ENCODE peak calls at places on chromosomes 6 and 20, in four cellular contexts. J, A, K and T are unnamed samples.

GRCh38 chr6:129163551-129163950 is 280.6 kb downstream of the LAMA2 start:
- DNase-seq in J (no peak), A (no peak), K (no peak), T (no peak)

GRCh38 chr20:48861444-48861843 is 33.6 kb upstream of the PREX1 start:
- DNase-seq in J (no peak), A (no peak), K (no peak), T (no peak)

GRCh38 chr20:18987781-18988360 is 174.3 kb downstream of the SCP2D1 start:
- DNase-seq in J (no peak), A (no peak), K (no peak), T (no peak)

GRCh38 chr6:108165714-108166663 is at the start of gene NR2E1:
- DNase-seq in J (peak; percentile 3), A (peak; percentile 84), K (no peak), T (no peak)

GRCh38 chr6:128071212-128071611 is 170.4 kb upstream of the THEMIS start:
- DNase-seq in J (no peak), A (no peak), K (no peak), T (no peak)

GRCh38 chr20:19974621-19975435 is 42.3 kb upstream of the NAA20 start:
- DNase-seq in J (peak; percentile 77), A (no peak), K (no peak), T (peak; percentile 73)

GRCh38 chr6:107153061-107153460 is 37.7 kb upstream of the BEND3 start:
- DNase-seq in J (no peak), A (no peak), K (no peak), T (no peak)

GRCh38 chr20:14142171-14142570 is 146.9 kb downstream of the MACROD2 start:
- DNase-seq in J (peak; percentile 79), A (peak; percentile 88), K (peak; percentile 22), T (peak; percentile 5)

DNA sequence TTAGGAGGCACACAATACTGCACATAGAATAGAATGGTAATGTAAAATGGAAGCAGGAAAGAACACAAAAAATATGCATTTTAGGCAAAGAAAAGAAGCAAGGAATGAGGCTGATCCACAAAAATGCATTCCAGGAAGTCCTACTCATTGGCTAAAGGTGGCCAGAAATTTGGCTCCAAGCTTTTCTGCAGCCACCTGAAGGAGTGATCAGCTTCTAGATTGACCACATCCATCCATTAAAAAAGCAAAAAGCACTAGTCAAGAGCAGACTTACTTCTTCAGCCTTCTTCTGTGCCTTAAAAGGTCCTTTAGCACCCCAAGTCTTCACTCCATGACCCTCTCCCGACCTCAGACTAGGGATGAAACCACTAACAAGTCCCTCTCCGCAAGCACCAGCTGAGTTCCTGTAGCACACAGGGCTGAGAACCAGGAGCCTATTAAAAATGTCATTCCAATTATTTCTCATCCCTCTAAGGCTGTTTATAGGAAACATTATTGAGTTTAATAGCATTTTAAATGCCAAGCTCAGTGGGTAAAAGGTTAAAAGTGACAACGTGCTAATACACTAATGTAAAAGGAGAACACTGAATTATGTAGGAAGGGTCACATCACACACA is 36.5 kb downstream of the TRAM2 start:
- DNase-seq in J (no peak), A (no peak), K (no peak), T (no peak)
- H3K27ac ChIP-seq in J (no peak overlapping the region), A (no peak overlapping the region), K (peak overlapping the region; percentile 96), T (no peak overlapping the region)

GRCh38 chr6:90479603-90479926 is 107.3 kb downstream of the MAP3K7 start:
- DNase-seq in J (no peak), A (no peak), K (no peak), T (no peak)

GRCh38 chr6:90483116-90483839 is 103.6 kb downstream of the MAP3K7 start:
- DNase-seq in J (no peak), A (no peak), K (no peak), T (no peak)

GRCh38 chr6:90478278-90478677 is 108.6 kb downstream of the MAP3K7 start:
- DNase-seq in J (no peak), A (peak; percentile 85), K (no peak), T (no peak)

GRCh38 chr6:90477366-90477765 is 109.5 kb downstream of the MAP3K7 start:
- DNase-seq in J (no peak), A (no peak), K (no peak), T (no peak)

GRCh38 chr6:90478789-90479602 is 107.9 kb downstream of the MAP3K7 start:
- DNase-seq in J (peak; percentile 87), A (peak; percentile 94), K (peak; percentile 84), T (peak; percentile 85)
- TF ChIP-seq REST in J (no peak), A (no peak), K (no peak), T (no peak)

GRCh38 chr20:57545927-57546662 is 14.8 kb upstream of the PCK1 start:
- DNase-seq in J (no peak), A (peak; percentile 11), K (no peak), T (no peak)
- H3K27ac ChIP-seq in J (no peak overlapping the region), A (no peak overlapping the region), K (no peak overlapping the region), T (no peak overlapping the region)

GRCh38 chr20:44264287-44264686 is 17.2 kb downstream of the GDAP1L1 start:
- DNase-seq in J (no peak), A (peak; percentile 31), K (no peak), T (peak; percentile 3)
- TF ChIP-seq REST in J (peak; percentile 83), A (peak; percentile 75), K (peak; percentile 81), T (peak; percentile 93)

DNA sequence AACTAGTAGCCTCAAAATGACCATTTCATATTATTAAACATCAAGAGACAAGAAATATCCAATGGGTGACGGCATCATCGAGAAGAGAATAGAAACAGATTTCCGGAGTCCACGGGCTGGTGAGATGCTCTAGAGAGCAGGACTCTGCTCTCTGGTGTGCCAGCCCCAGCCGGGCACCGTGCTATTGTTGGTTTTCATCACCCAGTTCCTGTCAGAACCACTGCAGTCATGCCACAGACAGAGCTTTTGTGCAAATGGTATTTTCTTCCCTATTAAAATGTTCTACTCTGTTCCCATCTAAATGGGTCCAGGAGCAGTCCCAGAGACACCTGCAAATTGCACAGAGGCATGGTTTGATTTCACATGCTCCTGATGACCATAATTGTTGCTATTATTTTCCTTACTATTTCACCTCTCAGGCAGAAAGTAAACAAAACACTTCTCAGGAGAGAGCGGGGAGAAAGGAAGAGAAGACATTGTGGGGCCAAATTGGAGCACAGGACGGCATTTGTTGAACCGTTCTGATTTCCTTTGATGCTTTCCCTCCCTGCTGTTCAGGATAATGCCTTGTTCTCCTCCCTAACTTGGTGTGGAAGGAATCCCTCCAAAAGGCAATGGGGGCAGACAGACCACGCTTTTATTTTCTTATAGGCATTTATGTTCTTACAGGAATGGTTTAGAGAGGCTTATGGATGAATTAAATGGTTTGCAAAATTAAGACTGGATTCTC is 11.4 kb upstream of the RAMACL start:
- DNase-seq in J (no peak), A (no peak), K (no peak), T (no peak)
- H3K27ac ChIP-seq in J (no peak overlapping the region), A (no peak overlapping the region), K (no peak overlapping the region), T (no peak overlapping the region)

GRCh38 chr6:34688956-34689355 is 7.6 kb downstream of the ILRUN start:
- DNase-seq in J (no peak), A (no peak), K (no peak), T (no peak)

GRCh38 chr6:34680802-34681515 is 15.6 kb downstream of the ILRUN start:
- DNase-seq in J (peak; percentile 35), A (no peak), K (no peak), T (no peak)

GRCh38 chr6:34684364-34684763 is 12.2 kb downstream of the ILRUN start:
- DNase-seq in J (no peak), A (no peak), K (no peak), T (no peak)

GRCh38 chr6:34689742-34690141 is 6.8 kb downstream of the ILRUN start:
- DNase-seq in J (no peak), A (no peak), K (no peak), T (no peak)

GRCh38 chr6:34684919-34685318 is 11.6 kb downstream of the ILRUN start:
- DNase-seq in J (no peak), A (no peak), K (no peak), T (no peak)
- TF ChIP-seq REST in J (no peak), A (no peak), K (no peak), T (no peak)

GRCh38 chr20:33669873-33670640 is 3.3 kb downstream of the ACTL10 start:
- DNase-seq in J (no peak), A (no peak), K (no peak), T (no peak)
- H3K27ac ChIP-seq in J (no peak overlapping the region), A (no peak overlapping the region), K (no peak overlapping the region), T (no peak overlapping the region)

DNA sequence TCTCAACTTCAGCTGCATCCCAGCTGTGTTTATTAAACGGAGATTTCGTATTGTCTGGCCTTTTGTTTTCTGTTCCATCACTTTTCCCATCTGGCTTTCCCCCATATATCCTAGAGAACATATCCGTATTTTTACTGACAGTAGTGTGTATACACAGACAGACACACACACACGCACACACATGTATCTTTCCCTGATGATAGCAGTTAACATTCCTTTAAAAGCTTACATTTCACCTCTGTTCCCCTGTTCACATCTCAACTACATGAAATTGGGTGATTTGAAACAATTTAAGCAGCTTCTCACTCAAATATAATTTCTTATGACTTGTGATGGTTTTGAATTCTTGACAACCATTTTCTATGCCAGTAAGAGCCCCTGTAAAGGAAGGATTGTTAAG is 207.1 kb upstream of the CEP162 start:
- DNase-seq in J (no peak), A (no peak), K (no peak), T (no peak)
- TF ChIP-seq REST in J (no peak), A (no peak), K (no peak), T (no peak)

GRCh38 chr20:41148956-41149355 is 11.6 kb downstream of the PLCG1 start:
- DNase-seq in J (no peak), A (no peak), K (no peak), T (no peak)
- H3K27ac ChIP-seq in J (no peak overlapping the region), A (no peak overlapping the region), K (no peak overlapping the region), T (no peak overlapping the region)